ENCODE peak calls at places on chromosomes 4 and X, in nine cellular contexts. G is H9, K is HCT116, W is fibroblast of lung, X is IMR-90, E is K562, C is Karpas-422, S is keratinocyte, M is astrocyte. L is an unnamed sample.

GRCh38 chrX:68834371-68835103 is 5.7 kb downstream of the EFNB1 start:
- DNase-seq in E (no peak), G (peak; percentile 4), S (no peak), C (no peak), X (no peak), M (no peak), K (no peak), W (no peak), L (no peak)

GRCh38 chr4:81052119-81053068 is 21.9 kb downstream of the BMP3 start:
- DNase-seq in S (no peak), K (peak; percentile 59), M (peak; percentile 19), E (peak; percentile 69), W (peak; percentile 49), G (peak; percentile 67), X (peak; percentile 74), C (peak; percentile 54), L (peak; percentile 61)

GRCh38 chrX:16042980-16043379 is 80.4 kb upstream of the GRPR start:
- DNase-seq in W (no peak), G (no peak), S (no peak), K (no peak), M (no peak), E (no peak), C (no peak), X (no peak), L (no peak)

GRCh38 chr4:102723511-102723910 is 37.3 kb downstream of the MANBA start:
- DNase-seq in G (no peak), X (no peak), M (no peak), C (no peak), W (no peak), S (no peak), E (no peak), K (no peak), L (peak; percentile 2)

GRCh38 chrX:41889317-41890025 is 33.9 kb downstream of the CASK start:
- DNase-seq in C (no peak), X (peak; percentile 58), K (peak; percentile 27), E (no peak), S (no peak), W (peak; percentile 55), G (no peak), M (peak; percentile 45), L (peak; percentile 41)

GRCh38 chr4:142901166-142901662 is 55.1 kb upstream of the INPP4B start:
- DNase-seq in K (no peak), S (no peak), X (peak; percentile 43), G (no peak), W (peak; percentile 34), E (no peak), M (peak; percentile 22), C (no peak), L (peak; percentile 45)

GRCh38 chrX:151713859-151714258 is 2.0 kb upstream of the FATE1 start:
- DNase-seq in K (peak; percentile 2), M (no peak), X (no peak), W (peak; percentile 7), E (peak; percentile 42), C (peak; percentile 75), S (no peak), G (peak; percentile 55), L (peak; percentile 22)

GRCh38 chrX:113892891-113893290 is 691.0 kb upstream of the HTR2C start:
- DNase-seq in W (no peak), C (no peak), G (no peak), X (no peak), E (no peak), M (no peak), K (no peak), S (no peak), L (no peak)

GRCh38 chr4:120053916-120054315 is 12.7 kb downstream of the MAD2L1 start:
- DNase-seq in G (no peak), W (no peak), M (no peak), C (peak; percentile 76), E (no peak), K (no peak), X (no peak), S (no peak), L (no peak)

GRCh38 chr4:137267024-137267423 is 265.3 kb downstream of the PCDH18 start:
- DNase-seq in M (peak; percentile 76), W (peak; percentile 78), G (no peak), X (peak; percentile 38), E (no peak), S (no peak), K (no peak), C (no peak), L (peak; percentile 87)

GRCh38 chr4:54228563-54229501 is at the start of gene PDGFRA:
- DNase-seq in K (no peak), G (peak; percentile 33), S (no peak), X (peak; percentile 94), W (peak; percentile 84), E (no peak), C (no peak), M (peak; percentile 78), L (peak; percentile 85)

GRCh38 chr4:183264614-183265013 is 55.5 kb downstream of the CLDN22 start:
- DNase-seq in G (no peak), M (peak; percentile 62), X (peak; percentile 87), S (no peak), W (peak; percentile 71), K (no peak), C (no peak), E (no peak), L (peak; percentile 72)

GRCh38 chr4:70759627-70760026 is 37.9 kb downstream of the RUFY3 start:
- DNase-seq in W (no peak), X (peak; percentile 21), C (no peak), S (no peak), E (no peak), M (peak; percentile 9), K (no peak), G (no peak), L (no peak)

GRCh38 chrX:110657073-110657472 is 138.5 kb downstream of the CHRDL1 start:
- DNase-seq in C (no peak), E (no peak), M (no peak), S (no peak), X (no peak), W (no peak), G (no peak), K (no peak), L (no peak)

GRCh38 chr4:10461091-10461849 is 4.0 kb upstream of the ZNF518B start:
- DNase-seq in X (peak; percentile 57), C (peak; percentile 78), W (peak; percentile 53), M (peak; percentile 18), K (no peak), S (no peak), E (peak; percentile 87), G (peak; percentile 77), L (peak; percentile 70)

GRCh38 chrX:27555514-27555913 is 34.6 kb upstream of the DCAF8L2 start:
- DNase-seq in X (peak; percentile 40), S (no peak), M (peak; percentile 2), G (no peak), K (no peak), E (peak; percentile 1), C (peak; percentile 72), W (peak; percentile 3), L (peak; percentile 1)

GRCh38 chr4:143406523-143406922 is 69.8 kb downstream of the GAB1 start:
- DNase-seq in K (no peak), C (no peak), X (no peak), E (peak; percentile 31), S (no peak), M (peak; percentile 54), G (no peak), W (peak; percentile 61), L (peak; percentile 36)

GRCh38 chr4:6750302-6751221 is 32.0 kb upstream of the KIAA0232 start:
- DNase-seq in G (no peak), W (no peak), C (no peak), X (no peak), M (no peak), S (no peak), E (peak; percentile 40), K (no peak), L (no peak)

GRCh38 chrX:151703487-151703886 is 8.2 kb downstream of the PRRG3 start:
- DNase-seq in S (no peak), C (no peak), K (no peak), M (peak; percentile 21), E (no peak), G (no peak), W (peak; percentile 29), X (no peak), L (peak; percentile 34)

GRCh38 chr4:88006956-88007303 is 505 bp upstream of the PKD2 start:
- DNase-seq in E (no peak), S (no peak), X (no peak), G (no peak), M (no peak), W (no peak), C (no peak), K (no peak), L (no peak)
- H3K9ac ChIP-seq in E (no peak overlapping the region), S (peak overlapping the region; percentile 40), X (peak overlapping the region; percentile 47), G (no peak overlapping the region), M (peak overlapping the region; percentile 94), W (peak overlapping the region; percentile 51), C (peak overlapping the region; percentile 84), K (peak overlapping the region; percentile 37), L (peak overlapping the region; percentile 83)

GRCh38 chr4:85807247-85807915 is 332.4 kb downstream of the ARHGAP24 start:
- DNase-seq in K (no peak), W (peak; percentile 84), G (no peak), M (peak; percentile 80), E (no peak), C (no peak), S (no peak), X (no peak), L (peak; percentile 80)
- H3K4me2 ChIP-seq in K (no peak overlapping the region), W (no peak overlapping the region), G (no peak overlapping the region), M (peak overlapping the region; percentile 47), E (no peak overlapping the region), C (no peak overlapping the region), S (no peak overlapping the region), X (no peak overlapping the region), L (peak overlapping the region; percentile 57)

DNA sequence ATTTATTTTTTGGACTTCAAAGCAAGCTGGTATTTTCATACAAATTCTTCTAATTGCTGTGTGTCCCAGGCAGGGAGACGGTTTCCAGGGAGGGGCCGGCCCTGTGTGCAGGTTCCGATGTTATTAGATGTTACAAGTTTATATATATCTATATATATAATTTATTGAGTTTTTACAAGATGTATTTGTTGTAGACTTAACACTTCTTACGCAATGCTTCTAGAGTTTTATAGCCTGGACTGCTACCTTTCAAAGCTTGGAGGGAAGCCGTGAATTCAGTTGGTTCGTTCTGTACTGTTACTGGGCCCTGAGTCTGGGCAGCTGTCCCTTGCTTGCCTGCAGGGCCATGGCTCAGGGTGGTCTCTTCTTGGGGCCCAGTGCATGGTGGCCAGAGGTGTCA is 15.3 kb downstream of the FGFR3 start:
- DNase-seq in C (no peak), S (no peak), M (no peak), G (no peak), X (no peak), W (no peak), E (no peak), K (no peak), L (no peak)
- H3K9ac ChIP-seq in C (no peak overlapping the region), S (no peak overlapping the region), M (no peak overlapping the region), G (no peak overlapping the region), X (no peak overlapping the region), W (no peak overlapping the region), E (no peak overlapping the region), K (no peak overlapping the region), L (no peak overlapping the region)

DNA sequence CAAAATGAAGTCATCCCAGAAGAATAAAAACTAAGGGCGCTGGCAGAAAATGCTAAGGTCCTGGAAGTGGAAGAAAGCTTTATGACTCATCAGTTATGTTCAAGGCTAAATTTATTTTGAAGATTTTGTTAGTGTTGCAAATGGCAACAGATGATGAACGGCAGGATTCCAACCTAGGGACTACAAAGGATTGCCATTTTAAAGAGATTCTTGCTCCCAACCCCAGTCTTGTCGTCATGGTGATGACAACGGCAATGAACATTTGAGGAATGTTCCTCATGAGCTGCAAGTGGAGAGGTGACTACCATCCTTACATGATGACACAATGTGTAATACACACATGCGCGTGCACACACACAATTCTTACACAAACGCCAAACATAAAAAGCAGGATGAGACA is 54.4 kb upstream of the FTHL17 start:
- DNase-seq in W (peak; percentile 81), E (no peak), K (no peak), C (no peak), G (no peak), M (peak; percentile 81), X (peak; percentile 14), S (no peak), L (peak; percentile 66)
- H3K4me2 ChIP-seq in W (no peak overlapping the region), E (no peak overlapping the region), K (no peak overlapping the region), C (no peak overlapping the region), G (no peak overlapping the region), M (peak overlapping the region; percentile 77), X (no peak overlapping the region), S (no peak overlapping the region), L (peak overlapping the region; percentile 53)

L was measured in GM23248.